ENCODE peak calls at places on chromosomes 5 and 9, in eight cellular contexts. N, L, G, M, K, P, J and H are unnamed samples.

GRCh38 chr5:154937186-154937717 is 759 bp downstream of the GEMIN5 start:
- DNase-seq in G (no peak), K (no peak), J (no peak), P (no peak), L (no peak), N (no peak), M (no peak), H (no peak)

GRCh38 chr5:143734381-143734780 is 77.6 kb upstream of the HMHB1 start:
- DNase-seq in M (no peak), N (no peak), G (no peak), P (no peak), J (no peak), L (no peak), K (no peak), H (no peak)

GRCh38 chr5:10229306-10230048 is 20.2 kb downstream of the ATPSCKMT start:
- DNase-seq in G (no peak), L (no peak), K (no peak), J (peak), M (no peak), N (no peak), P (no peak), H (no peak)

GRCh38 chr9:97853844-97854695 is 1.0 kb downstream of the FOXE1 start:
- DNase-seq in K (no peak), J (no peak), L (peak), G (no peak), N (peak), M (peak), P (peak), H (peak)

GRCh38 chr5:91311697-91312501 is 71.2 kb downstream of the ARRDC3 start:
- DNase-seq in L (peak), N (peak), G (peak), J (peak), M (peak), P (peak), K (peak), H (peak)

GRCh38 chr5:75277463-75277862 is 40.8 kb upstream of the ANKRD31 start:
- DNase-seq in M (no peak), N (no peak), G (no peak), J (no peak), P (no peak), K (no peak), L (no peak), H (no peak)

GRCh38 chr9:113482341-113482740 is 18.8 kb downstream of the RGS3 start:
- DNase-seq in M (no peak), L (no peak), K (no peak), J (no peak), P (no peak), G (no peak), N (no peak), H (no peak)

GRCh38 chr5:175321927-175322532 is 122.0 kb downstream of the DRD1 start:
- DNase-seq in L (peak), N (no peak), M (no peak), G (no peak), K (no peak), P (no peak), J (no peak), H (no peak)

GRCh38 chr9:137694962-137695875 is 76.4 kb downstream of the EHMT1 start:
- DNase-seq in J (no peak), P (peak), L (peak), G (no peak), N (no peak), K (no peak), M (no peak), H (no peak)

GRCh38 chr5:44275908-44276307 is 113.3 kb downstream of the FGF10 start:
- DNase-seq in J (no peak), L (peak), N (no peak), M (no peak), K (no peak), P (no peak), G (no peak), H (no peak)

GRCh38 chr5:90381213-90381929 is 28.2 kb downstream of the CETN3 start:
- DNase-seq in N (no peak), M (no peak), J (no peak), L (no peak), P (no peak), K (no peak), G (no peak), H (no peak)

GRCh38 chr5:116479776-116480675 is 94.6 kb downstream of the SEMA6A start:
- DNase-seq in G (no peak), J (no peak), N (no peak), K (no peak), M (no peak), P (no peak), L (no peak), H (no peak)

GRCh38 chr9:81585191-81585763 is 104.1 kb downstream of the TLE1 start:
- DNase-seq in N (no peak), K (no peak), M (no peak), G (peak), P (no peak), L (no peak), J (no peak), H (no peak)

GRCh38 chr9:83920469-83920941 is 727 bp downstream of the KIF27 start:
- DNase-seq in P (no peak), J (no peak), K (no peak), M (no peak), G (peak), N (no peak), L (no peak), H (no peak)

GRCh38 chr5:73412597-73412988 is 36.0 kb downstream of the FOXD1 start:
- DNase-seq in M (no peak), P (no peak), J (no peak), K (no peak), L (no peak), N (no peak), G (no peak), H (no peak)

GRCh38 chr5:141149812-141150211 is at the start of gene PCDHB6:
- DNase-seq in G (no peak), L (peak), N (no peak), J (no peak), K (no peak), P (no peak), M (no peak), H (no peak)

GRCh38 chr5:66967102-66967501 is 229.5 kb downstream of the CD180 start:
- DNase-seq in M (no peak), P (no peak), L (no peak), G (no peak), N (no peak), J (peak), K (no peak), H (no peak)

GRCh38 chr9:93670208-93671029 is 94.0 kb downstream of the PHF2 start:
- DNase-seq in P (peak), J (no peak), G (peak), N (no peak), M (no peak), K (no peak), L (peak), H (peak)

GRCh38 chr5:5430136-5430535 is 7.7 kb downstream of the ICE1 start:
- DNase-seq in P (no peak), K (no peak), M (no peak), J (no peak), G (no peak), L (no peak), N (no peak), H (no peak)

GRCh38 chr5:100779669-100780375 is 123.3 kb downstream of the ST8SIA4 start:
- DNase-seq in G (no peak), K (no peak), L (no peak), P (no peak), J (no peak), M (no peak), N (no peak), H (no peak)

GRCh38 chr5:127338501-127338900 is 47.9 kb downstream of the MEGF10 start:
- DNase-seq in G (no peak), J (no peak), L (no peak), N (no peak), K (no peak), P (no peak), M (no peak), H (no peak)